ENCODE peak calls at places on chromosomes 3 and 15, in six cellular contexts. H is uterus, W is transverse colon, A is spleen, C is stomach, J is tibial nerve. B is an unnamed sample.

GRCh38 chr15:32670624-32671022 is 29.1 kb downstream of the SCG5 start:
- DNase-seq in H (no peak), W (no peak), A (no peak), C (no peak), J (no peak), B (no peak)

GRCh38 chr3:97720417-97720816 is 44.1 kb upstream of the ARL6 start:
- DNase-seq in H (no peak), W (no peak), A (no peak), C (no peak), J (no peak), B (no peak)

GRCh38 chr15:44668925-44669324 is 5.5 kb upstream of the SPG11 start:
- DNase-seq in H (no peak), W (no peak), A (no peak), C (no peak), J (no peak), B (no peak)

GRCh38 chr3:113516115-113516505 is 1.2 kb upstream of the SPICE1 start:
- DNase-seq in H (no peak), W (peak; percentile 42), A (no peak), C (no peak), J (no peak), B (no peak)

GRCh38 chr3:69084326-69084667 is 440 bp upstream of the ARL6IP5 start:
- DNase-seq in H (no peak), W (no peak), A (no peak), C (peak; percentile 43), J (no peak), B (no peak)

GRCh38 chr3:196080517-196080841 is 1.4 kb downstream of the TFRC start:
- DNase-seq in H (no peak), W (peak; percentile 38), A (no peak), C (no peak), J (no peak), B (no peak)

GRCh38 chr3:163056874-163057497 is 1560.4 kb downstream of the OTOL1 start:
- DNase-seq in H (peak; percentile 35), W (peak; percentile 14), A (no peak), C (peak; percentile 35), J (peak; percentile 75), B (no peak)

GRCh38 chr3:138542977-138543376 is 51.1 kb downstream of the CEP70 start:
- DNase-seq in H (no peak), W (no peak), A (no peak), C (no peak), J (no peak), B (no peak)

GRCh38 chr3:78338405-78338804 is 1298.5 kb downstream of the ROBO2 start:
- DNase-seq in H (no peak), W (no peak), A (no peak), C (no peak), J (no peak), B (no peak)

GRCh38 chr15:31402511-31403056 is 75.9 kb downstream of the KLF13 start:
- DNase-seq in H (peak; percentile 58), W (no peak), A (no peak), C (no peak), J (peak; percentile 62), B (peak; percentile 84)

GRCh38 chr3:136755192-136755591 is 3.0 kb upstream of the STAG1 start:
- DNase-seq in H (no peak), W (no peak), A (no peak), C (no peak), J (no peak), B (no peak)

GRCh38 chr3:153338487-153338886 is 176.5 kb downstream of the RAP2B start:
- DNase-seq in H (no peak), W (no peak), A (no peak), C (no peak), J (peak; percentile 8), B (no peak)

GRCh38 chr15:45320581-45320980 is 57.8 kb downstream of the GATM start:
- DNase-seq in H (no peak), W (no peak), A (no peak), C (no peak), J (no peak), B (no peak)

GRCh38 chr15:91547356-91547755 is 306.2 kb upstream of the SLCO3A1 start:
- DNase-seq in H (no peak), W (no peak), A (no peak), C (no peak), J (no peak), B (no peak)

GRCh38 chr3:8578282-8578681 is 66.3 kb downstream of the SSUH2 start:
- DNase-seq in H (no peak), W (no peak), A (no peak), C (no peak), J (no peak), B (no peak)

GRCh38 chr3:25226747-25227146 is 201.3 kb upstream of the RARB start:
- DNase-seq in H (no peak), W (no peak), A (no peak), C (no peak), J (no peak), B (no peak)

GRCh38 chr15:38724827-38725226 is 160.2 kb upstream of the RASGRP1 start:
- DNase-seq in H (no peak), W (no peak), A (no peak), C (no peak), J (no peak), B (no peak)

GRCh38 chr15:68154923-68155559 is 50.1 kb downstream of the CALML4 start:
- DNase-seq in H (peak; percentile 51), W (peak; percentile 33), A (no peak), C (peak; percentile 37), J (peak; percentile 71), B (no peak)

DNA sequence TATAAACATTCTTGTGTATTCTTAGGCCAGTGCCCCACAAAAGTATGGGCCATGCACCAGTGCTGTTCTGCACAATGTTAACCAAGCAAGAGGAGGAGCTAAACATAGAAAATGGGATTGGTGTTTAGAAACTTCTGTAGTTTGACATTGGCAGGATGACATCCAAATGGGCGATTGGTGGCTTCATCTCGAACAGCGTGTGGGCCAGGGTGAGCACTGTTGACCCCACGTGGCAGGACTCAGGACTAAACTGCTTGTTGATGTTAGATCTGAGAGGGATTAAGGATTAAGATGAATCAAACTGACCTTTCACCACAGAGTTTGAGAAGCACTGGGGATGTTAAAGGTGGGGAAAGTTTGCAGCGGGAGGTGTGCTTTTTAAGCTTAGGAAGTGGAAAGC is 31.9 kb downstream of the ZNF710 start:
- DNase-seq in H (no peak), W (peak; percentile 6), A (peak; percentile 31), C (no peak), J (no peak), B (no peak)
- H3K27ac ChIP-seq in H (no peak overlapping the region), W (peak overlapping the region; percentile 81), A (peak overlapping the region; percentile 78), C (no peak overlapping the region), J (no peak overlapping the region), B (no peak overlapping the region)

GRCh38 chr15:59294961-59295741 is 77.5 kb downstream of the MYO1E start:
- DNase-seq in H (peak; percentile 41), W (no peak), A (no peak), C (no peak), J (peak; percentile 18), B (no peak)

GRCh38 chr15:59296181-59296617 is 76.5 kb downstream of the MYO1E start:
- DNase-seq in H (no peak), W (no peak), A (no peak), C (no peak), J (no peak), B (no peak)

GRCh38 chr15:59294574-59294960 is 78.1 kb downstream of the MYO1E start:
- DNase-seq in H (no peak), W (no peak), A (no peak), C (no peak), J (no peak), B (no peak)

GRCh38 chr15:59298255-59298856 is 74.3 kb downstream of the MYO1E start:
- DNase-seq in H (no peak), W (no peak), A (no peak), C (no peak), J (no peak), B (no peak)

DNA sequence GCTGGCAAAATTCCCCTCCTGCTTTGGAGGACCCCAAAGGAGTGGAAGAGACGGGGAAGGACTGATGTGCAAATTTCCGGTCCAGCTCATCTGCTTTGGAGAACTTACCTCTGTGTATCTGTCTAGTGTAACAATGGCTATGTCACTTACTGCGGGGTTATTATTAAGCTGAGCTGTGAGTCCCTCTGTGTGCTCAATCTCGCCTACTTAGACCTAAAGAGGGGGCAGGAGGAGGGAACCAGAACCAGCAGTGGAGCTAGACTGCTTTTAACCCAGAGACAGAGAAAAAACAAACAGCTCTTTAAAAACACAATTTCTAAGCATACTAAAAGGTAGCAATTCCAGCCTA is 77.0 kb downstream of the MYO1E start:
- DNase-seq in H (no peak), W (no peak), A (no peak), C (no peak), J (no peak), B (no peak)
- H3K4me3 ChIP-seq in H (no peak overlapping the region), W (no peak overlapping the region), A (no peak overlapping the region), C (no peak overlapping the region), J (no peak overlapping the region), B (no peak overlapping the region)

GRCh38 chr15:99454941-99455795 is 110.6 kb upstream of the MEF2A start:
- DNase-seq in H (peak; percentile 93), W (peak; percentile 50), A (no peak), C (peak; percentile 89), J (peak; percentile 66), B (peak; percentile 91)
- TF ChIP-seq POLR2A in H (no peak), W (no peak), A (no peak), C (no peak), J (peak; percentile 11), B (no peak)

GRCh38 chr15:66707310-66708160 is 5.5 kb downstream of the SMAD6 start:
- DNase-seq in H (peak; percentile 61), W (peak; percentile 55), A (no peak), C (peak; percentile 62), J (no peak), B (no peak)
- H3K27ac ChIP-seq in H (peak overlapping the region; percentile 69), W (peak overlapping the region; percentile 73), A (peak overlapping the region; percentile 9), C (peak overlapping the region; percentile 37), J (peak overlapping the region; percentile 51), B (peak overlapping the region; percentile 15)

GRCh38 chr3:71578045-71578730 is 5.3 kb downstream of the FOXP1 start:
- DNase-seq in H (no peak), W (no peak), A (no peak), C (no peak), J (no peak), B (no peak)
- H3K4me3 ChIP-seq in H (no peak overlapping the region), W (peak overlapping the region; percentile 87), A (no peak overlapping the region), C (no peak overlapping the region), J (no peak overlapping the region), B (no peak overlapping the region)

GRCh38 chr15:40344631-40345120 is 3.9 kb upstream of the CCDC9B start:
- DNase-seq in H (peak; percentile 56), W (peak; percentile 85), A (peak; percentile 91), C (peak; percentile 72), J (no peak), B (no peak)

GRCh38 chr15:40344217-40344616 is 3.5 kb upstream of the CCDC9B start:
- DNase-seq in H (no peak), W (no peak), A (no peak), C (no peak), J (no peak), B (no peak)

GRCh38 chr15:40342421-40343313 is 1.9 kb upstream of the CCDC9B start:
- DNase-seq in H (no peak), W (no peak), A (no peak), C (no peak), J (no peak), B (no peak)

GRCh38 chr15:40345225-40345866 is 4.6 kb upstream of the CCDC9B start:
- DNase-seq in H (no peak), W (peak; percentile 20), A (no peak), C (no peak), J (no peak), B (no peak)

DNA sequence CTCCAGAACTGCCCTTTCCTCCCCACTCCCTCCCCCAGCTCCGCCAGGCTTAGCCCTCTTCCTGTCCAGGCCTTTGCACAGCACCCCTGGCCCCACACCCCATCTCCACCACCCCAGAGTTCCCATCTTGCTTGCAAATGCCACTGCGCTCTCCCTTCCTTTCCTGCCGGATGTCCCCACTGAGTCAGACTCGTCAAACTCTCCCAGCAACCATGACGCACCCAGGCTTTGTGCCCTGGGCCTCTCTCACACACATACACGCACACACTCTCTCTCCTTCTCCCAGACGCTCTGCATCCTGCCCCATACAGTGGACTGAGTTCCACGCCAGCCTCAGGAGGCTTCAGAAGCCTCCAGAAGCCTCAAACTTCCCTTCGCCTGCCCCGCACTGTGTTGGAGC is 2.8 kb upstream of the CCDC9B start:
- DNase-seq in H (no peak), W (no peak), A (no peak), C (no peak), J (no peak), B (no peak)
- TF ChIP-seq POLR2A in H (no peak), W (no peak), A (no peak), C (no peak), J (no peak), B (no peak)